ENCODE peak calls at places on chromosomes 13 and 19, in six cellular contexts. One of them, this sample, is unnamed.

GRCh38 chr19:7871530-7872305 is 2.5 kb downstream of the PRR36 start:
- DNase-seq in NCI-H1930: peak
- DNase-seq in stimulated activated CD4-positive, alpha-beta T cell treated with anti-CD3 and anti-CD28 coated beads, Interleukin-1b, Interleukin-23, amount 100 ng/mL, for 1 hour: peak
- DNase-seq in DMS153: peak
- DNase-seq in GM10248: peak
- DNase-seq in mucosa of gallbladder: peak
- DNase-seq in this sample: peak

GRCh38 chr13:33213024-33213795 is 72.3 kb downstream of the STARD13 start:
- DNase-seq in NCI-H1930: no peak
- DNase-seq in GM10248: no peak
- DNase-seq in mucosa of gallbladder: no peak
- DNase-seq in stimulated activated CD4-positive, alpha-beta T cell treated with anti-CD3 and anti-CD28 coated beads, Interleukin-1b, Interleukin-23, amount 100 ng/mL, for 1 hour: no peak
- DNase-seq in DMS153: no peak
- DNase-seq in this sample: no peak

GRCh38 chr13:49499889-49500660 is 4.3 kb downstream of the PHF11 start:
- DNase-seq in stimulated activated CD4-positive, alpha-beta T cell treated with anti-CD3 and anti-CD28 coated beads, Interleukin-1b, Interleukin-23, amount 100 ng/mL, for 1 hour: no peak
- DNase-seq in NCI-H1930: no peak
- DNase-seq in mucosa of gallbladder: no peak
- DNase-seq in DMS153: no peak
- DNase-seq in GM10248: no peak
- DNase-seq in this sample: no peak

GRCh38 chr13:29494520-29494919 is 101.0 kb downstream of the SLC7A1 start:
- DNase-seq in NCI-H1930: no peak
- DNase-seq in GM10248: no peak
- DNase-seq in mucosa of gallbladder: no peak
- DNase-seq in DMS153: no peak
- DNase-seq in stimulated activated CD4-positive, alpha-beta T cell treated with anti-CD3 and anti-CD28 coated beads, Interleukin-1b, Interleukin-23, amount 100 ng/mL, for 1 hour: no peak
- DNase-seq in this sample: no peak

GRCh38 chr19:53961523-53962345 is 1.0 kb upstream of the CACNG8 start:
- DNase-seq in DMS153: no peak
- DNase-seq in NCI-H1930: no peak
- DNase-seq in stimulated activated CD4-positive, alpha-beta T cell treated with anti-CD3 and anti-CD28 coated beads, Interleukin-1b, Interleukin-23, amount 100 ng/mL, for 1 hour: no peak
- DNase-seq in GM10248: no peak
- DNase-seq in mucosa of gallbladder: no peak
- DNase-seq in this sample: no peak

GRCh38 chr13:107301724-107302374 is 733.9 kb upstream of the ARGLU1 start:
- DNase-seq in GM10248: no peak
- DNase-seq in mucosa of gallbladder: no peak
- DNase-seq in stimulated activated CD4-positive, alpha-beta T cell treated with anti-CD3 and anti-CD28 coated beads, Interleukin-1b, Interleukin-23, amount 100 ng/mL, for 1 hour: no peak
- DNase-seq in DMS153: peak
- DNase-seq in NCI-H1930: peak
- DNase-seq in this sample: no peak

GRCh38 chr19:47176071-47176626 is 45.5 kb downstream of the SAE1 start:
- DNase-seq in mucosa of gallbladder: no peak
- DNase-seq in GM10248: no peak
- DNase-seq in NCI-H1930: no peak
- DNase-seq in DMS153: no peak
- DNase-seq in stimulated activated CD4-positive, alpha-beta T cell treated with anti-CD3 and anti-CD28 coated beads, Interleukin-1b, Interleukin-23, amount 100 ng/mL, for 1 hour: no peak
- DNase-seq in this sample: no peak

GRCh38 chr13:110826861-110827672 is 87.8 kb downstream of the ANKRD10 start:
- DNase-seq in NCI-H1930: no peak
- DNase-seq in DMS153: no peak
- DNase-seq in stimulated activated CD4-positive, alpha-beta T cell treated with anti-CD3 and anti-CD28 coated beads, Interleukin-1b, Interleukin-23, amount 100 ng/mL, for 1 hour: no peak
- DNase-seq in mucosa of gallbladder: no peak
- DNase-seq in GM10248: no peak
- DNase-seq in this sample: no peak

GRCh38 chr19:40420766-40421467 is 4.9 kb downstream of the SERTAD1 start:
- DNase-seq in GM10248: peak
- DNase-seq in stimulated activated CD4-positive, alpha-beta T cell treated with anti-CD3 and anti-CD28 coated beads, Interleukin-1b, Interleukin-23, amount 100 ng/mL, for 1 hour: no peak
- DNase-seq in NCI-H1930: peak
- DNase-seq in DMS153: peak
- DNase-seq in mucosa of gallbladder: peak
- DNase-seq in this sample: peak

GRCh38 chr13:29513002-29513980 is 82.2 kb downstream of the SLC7A1 start:
- DNase-seq in stimulated activated CD4-positive, alpha-beta T cell treated with anti-CD3 and anti-CD28 coated beads, Interleukin-1b, Interleukin-23, amount 100 ng/mL, for 1 hour: no peak
- DNase-seq in DMS153: no peak
- DNase-seq in mucosa of gallbladder: no peak
- DNase-seq in GM10248: no peak
- DNase-seq in NCI-H1930: no peak
- DNase-seq in this sample: no peak

GRCh38 chr13:74306496-74306895 is 172.3 kb upstream of the KLF12 start:
- DNase-seq in DMS153: peak
- DNase-seq in stimulated activated CD4-positive, alpha-beta T cell treated with anti-CD3 and anti-CD28 coated beads, Interleukin-1b, Interleukin-23, amount 100 ng/mL, for 1 hour: no peak
- DNase-seq in NCI-H1930: no peak
- DNase-seq in mucosa of gallbladder: no peak
- DNase-seq in GM10248: no peak
- DNase-seq in this sample: no peak

GRCh38 chr13:113916330-113916815 is 52.5 kb upstream of the GAS6 start:
- DNase-seq in stimulated activated CD4-positive, alpha-beta T cell treated with anti-CD3 and anti-CD28 coated beads, Interleukin-1b, Interleukin-23, amount 100 ng/mL, for 1 hour: no peak
- DNase-seq in DMS153: no peak
- DNase-seq in NCI-H1930: no peak
- DNase-seq in mucosa of gallbladder: no peak
- DNase-seq in GM10248: no peak
- DNase-seq in this sample: no peak

GRCh38 chr19:29714953-29715694 is at the start of gene C19orf12:
- DNase-seq in NCI-H1930: peak
- DNase-seq in stimulated activated CD4-positive, alpha-beta T cell treated with anti-CD3 and anti-CD28 coated beads, Interleukin-1b, Interleukin-23, amount 100 ng/mL, for 1 hour: no peak
- DNase-seq in mucosa of gallbladder: no peak
- DNase-seq in GM10248: peak
- DNase-seq in DMS153: no peak
- DNase-seq in this sample: peak

GRCh38 chr13:30978981-30979956 is 46.8 kb downstream of the TEX26 start:
- DNase-seq in mucosa of gallbladder: no peak
- DNase-seq in stimulated activated CD4-positive, alpha-beta T cell treated with anti-CD3 and anti-CD28 coated beads, Interleukin-1b, Interleukin-23, amount 100 ng/mL, for 1 hour: no peak
- DNase-seq in DMS153: peak
- DNase-seq in GM10248: peak
- DNase-seq in NCI-H1930: peak
- DNase-seq in this sample: peak

GRCh38 chr13:90568165-90568564 is 779.3 kb upstream of the MIR17HG start:
- DNase-seq in DMS153: no peak
- DNase-seq in GM10248: no peak
- DNase-seq in stimulated activated CD4-positive, alpha-beta T cell treated with anti-CD3 and anti-CD28 coated beads, Interleukin-1b, Interleukin-23, amount 100 ng/mL, for 1 hour: no peak
- DNase-seq in mucosa of gallbladder: no peak
- DNase-seq in NCI-H1930: no peak
- DNase-seq in this sample: no peak

This sample was measured in small intestine.